ENCODE peak calls at places on chromosome X, in four cellular contexts. G is H1, W is GM12878, E is HepG2. D is an unnamed sample.

GRCh38 chrX:48474127-48474526 is 1.9 kb upstream of the FTSJ1 start:
- DNase-seq in W (no peak), G (no peak), E (no peak), D (peak)

GRCh38 chrX:71616672-71617529 is 1.4 kb downstream of the CXCR3 start:
- DNase-seq in W (no peak), G (no peak), E (peak), D (peak)

GRCh38 chrX:86148594-86148993 is 343 bp downstream of the DACH2 start:
- DNase-seq in G (no peak), E (no peak), W (no peak), D (no peak)

GRCh38 chrX:107935200-107935599 is 47.0 kb downstream of the TEX13B start:
- DNase-seq in W (no peak), G (no peak), E (no peak), D (no peak)

GRCh38 chrX:118745570-118745969 is 18.2 kb downstream of the IL13RA1 start:
- DNase-seq in W (no peak), E (no peak), G (no peak), D (no peak)

GRCh38 chrX:68196939-68197791 is 236.1 kb downstream of the OPHN1 start:
- DNase-seq in G (no peak), E (peak), W (no peak), D (peak)

GRCh38 chrX:56986138-56986537 is 9.2 kb downstream of the SPIN3 start:
- DNase-seq in E (no peak), G (no peak), W (no peak), D (no peak)

GRCh38 chrX:66038115-66038514 is 1.8 kb downstream of the VSIG4 start:
- DNase-seq in G (no peak), E (no peak), W (no peak), D (no peak)

GRCh38 chrX:118116308-118117068 is at the start of gene KLHL13:
- DNase-seq in G (no peak), E (no peak), W (no peak), D (peak)

GRCh38 chrX:100625985-100626491 is 10.6 kb downstream of the TSPAN6 start:
- DNase-seq in G (no peak), W (peak), E (no peak), D (no peak)

GRCh38 chrX:66914082-66914481 is 275.2 kb upstream of the EDA2R start:
- DNase-seq in G (no peak), W (no peak), E (peak), D (no peak)

GRCh38 chrX:24423960-24424359 is 41.1 kb upstream of the PDK3 start:
- DNase-seq in W (no peak), G (no peak), E (peak), D (no peak)

GRCh38 chrX:148310402-148311200 is 189.8 kb upstream of the AFF2 start:
- DNase-seq in W (peak), E (no peak), G (no peak), D (no peak)
- TF ChIP-seq TCF12 in W (no peak), E (no peak), G (no peak), D (no peak)

DNA sequence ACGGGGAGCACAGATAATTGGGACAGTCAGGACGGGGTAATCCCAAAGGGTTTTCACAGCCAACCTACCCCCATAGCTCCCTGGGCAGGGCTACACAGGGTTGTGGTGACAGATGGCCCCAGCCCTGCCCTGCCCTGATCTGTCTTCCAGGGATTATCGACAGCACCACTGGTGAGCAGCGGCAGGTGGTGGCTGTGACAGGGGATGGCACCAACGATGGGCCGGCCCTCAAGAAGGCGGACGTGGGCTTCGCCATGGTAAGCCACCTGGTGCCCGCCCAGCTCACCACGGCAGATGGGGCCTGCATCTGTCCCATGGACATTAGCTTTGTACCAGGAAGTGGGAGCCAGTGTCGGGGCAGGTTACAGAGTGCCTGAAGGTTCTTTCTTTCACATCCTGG is 39.3 kb downstream of the ATP2B3 start:
- DNase-seq in E (no peak), W (no peak), G (no peak), D (no peak)
- TF ChIP-seq TCF12 in E (no peak), W (no peak), G (no peak), D (no peak)

GRCh38 chrX:46737462-46737861 is 21.5 kb downstream of the SLC9A7 start:
- DNase-seq in E (no peak), G (no peak), W (no peak), D (no peak)
- TF ChIP-seq TCF12 in E (no peak), G (no peak), W (no peak), D (no peak)

DNA sequence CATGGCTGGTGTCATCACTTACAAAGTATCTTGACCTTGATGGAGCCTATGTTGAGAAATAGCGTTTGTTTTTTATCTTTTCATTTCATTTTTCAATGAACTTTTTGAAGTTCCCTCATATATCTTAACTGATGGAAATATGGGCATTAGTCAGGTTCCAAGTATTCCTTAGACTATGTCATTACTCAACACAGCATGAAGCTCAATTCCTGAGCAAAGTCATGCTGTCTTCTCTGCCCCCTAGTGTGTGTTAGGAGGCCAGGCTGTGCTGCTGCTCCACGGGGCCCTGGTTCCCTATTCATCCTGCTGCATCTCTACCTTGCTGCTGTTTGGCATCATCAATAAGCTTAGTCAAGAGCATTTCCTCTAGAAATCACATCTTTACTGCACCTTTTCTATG is 40.9 kb downstream of the GPR143 start:
- DNase-seq in G (no peak), W (no peak), E (no peak), D (no peak)
- TF ChIP-seq TCF12 in G (no peak), W (no peak), E (no peak), D (no peak)

DNA sequence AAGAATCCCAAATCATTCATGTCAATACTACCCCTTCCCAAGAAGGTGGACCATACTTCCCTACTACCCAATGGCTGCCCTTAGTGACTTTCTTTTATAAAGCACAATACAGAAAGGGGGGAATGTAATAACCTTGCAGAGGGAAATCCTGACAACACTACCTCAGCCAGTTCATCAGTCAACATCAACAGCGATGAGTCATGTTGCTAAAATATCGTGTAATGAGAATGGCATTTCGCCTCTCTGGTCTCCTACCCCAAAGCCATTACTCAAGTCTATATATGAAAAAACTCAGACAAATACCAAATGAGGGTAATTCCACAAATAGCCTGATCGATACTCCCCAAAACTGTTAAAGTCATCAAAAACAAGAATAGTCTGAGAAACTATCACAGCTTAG is 3.3 kb upstream of the MAGEA8 start:
- DNase-seq in W (no peak), E (no peak), G (no peak), D (no peak)
- TF ChIP-seq TCF12 in W (no peak), E (no peak), G (no peak), D (no peak)

DNA sequence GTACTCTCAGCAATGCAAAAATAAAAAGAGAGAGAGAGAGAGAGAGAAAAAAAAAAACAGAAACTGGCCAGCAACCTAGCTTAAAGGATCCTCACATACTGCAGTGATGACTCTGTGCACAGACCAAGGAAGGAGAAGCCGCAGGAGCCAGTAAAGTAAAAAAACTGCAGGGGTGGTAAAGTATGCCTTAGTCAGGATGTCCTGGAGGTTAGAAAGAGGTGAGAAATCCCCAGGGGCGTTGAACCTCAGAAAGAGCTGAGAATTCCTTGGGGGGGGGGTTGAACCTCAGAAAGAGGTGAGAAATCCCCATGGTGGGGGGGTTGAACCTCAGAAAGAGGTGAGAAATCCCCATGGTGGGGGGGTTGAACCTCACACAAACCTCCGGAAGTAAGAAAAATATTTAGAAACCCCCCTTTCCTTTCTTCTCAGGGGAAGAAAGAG is 48.0 kb downstream of the MAGEA9 start:
- DNase-seq in W (peak), G (no peak), E (no peak), D (no peak)
- TF ChIP-seq TCF12 in W (peak), G (no peak), E (no peak), D (no peak)

GRCh38 chrX:319579-320125 is 1.1 kb upstream of the GTPBP6 start:
- DNase-seq in E (no peak), W (no peak), G (no peak), D (no peak)
- TF ChIP-seq TCF12 in E (no peak), W (no peak), G (no peak), D (no peak)

GRCh38 chrX:925094-925493 is 287.4 kb downstream of the CRLF2 start:
- DNase-seq in W (no peak), E (no peak), G (no peak), D (no peak)

GRCh38 chrX:928606-929005 is 283.8 kb downstream of the CRLF2 start:
- DNase-seq in G (no peak), W (no peak), E (no peak), D (no peak)

GRCh38 chrX:926070-926469 is 286.4 kb downstream of the CRLF2 start:
- DNase-seq in E (no peak), W (no peak), G (no peak), D (no peak)

GRCh38 chrX:926991-927390 is 285.5 kb downstream of the CRLF2 start:
- DNase-seq in G (no peak), E (no peak), W (no peak), D (no peak)

GRCh38 chrX:925652-926061 is 286.8 kb downstream of the CRLF2 start:
- DNase-seq in W (no peak), E (no peak), G (no peak), D (no peak)
- TF ChIP-seq TCF12 in W (no peak), E (no peak), G (no peak), D (no peak)

D was measured in SK-N-SH.